ENCODE peak calls at places on chromosomes 2 and 18, in seven cellular contexts. One of them, this sample, is unnamed.

GRCh38 chr2:48694143-48694542 is 61.4 kb downstream of the LHCGR start:
- DNase-seq in neuronal stem cell: peak
- DNase-seq in IMR-90: peak
- DNase-seq in trophoblast cell: peak
- DNase-seq in mesendoderm: peak
- DNase-seq in H9: no peak
- DNase-seq in H1: peak
- DNase-seq in this sample: peak

GRCh38 chr2:184835081-184835728 is 236.9 kb downstream of the ZNF804A start:
- DNase-seq in neuronal stem cell: no peak
- DNase-seq in IMR-90: peak
- DNase-seq in H1: no peak
- DNase-seq in trophoblast cell: no peak
- DNase-seq in mesendoderm: no peak
- DNase-seq in H9: no peak
- DNase-seq in this sample: peak

GRCh38 chr2:86787701-86788100 is 3.0 kb downstream of the CD8A start:
- DNase-seq in neuronal stem cell: no peak
- DNase-seq in IMR-90: no peak
- DNase-seq in mesendoderm: peak
- DNase-seq in H1: no peak
- DNase-seq in H9: no peak
- DNase-seq in trophoblast cell: no peak
- DNase-seq in this sample: no peak

GRCh38 chr2:9392895-9393757 is 30.2 kb downstream of the ITGB1BP1 start:
- DNase-seq in H9: peak
- DNase-seq in neuronal stem cell: no peak
- DNase-seq in mesendoderm: peak
- DNase-seq in trophoblast cell: no peak
- DNase-seq in IMR-90: no peak
- DNase-seq in H1: no peak
- DNase-seq in this sample: peak

GRCh38 chr2:15964936-15965563 is 24.7 kb downstream of the MYCN start:
- DNase-seq in neuronal stem cell: no peak
- DNase-seq in trophoblast cell: no peak
- DNase-seq in H9: no peak
- DNase-seq in H1: no peak
- DNase-seq in mesendoderm: no peak
- DNase-seq in IMR-90: no peak
- DNase-seq in this sample: no peak

GRCh38 chr2:69589973-69590652 is 53.4 kb downstream of the AAK1 start:
- DNase-seq in neuronal stem cell: peak
- DNase-seq in H1: no peak
- DNase-seq in mesendoderm: no peak
- DNase-seq in H9: no peak
- DNase-seq in trophoblast cell: no peak
- DNase-seq in IMR-90: peak
- DNase-seq in this sample: no peak

GRCh38 chr18:8391068-8391467 is 218.2 kb upstream of the RAB12 start:
- DNase-seq in H1: no peak
- DNase-seq in mesendoderm: no peak
- DNase-seq in neuronal stem cell: no peak
- DNase-seq in H9: no peak
- DNase-seq in IMR-90: peak
- DNase-seq in trophoblast cell: no peak
- DNase-seq in this sample: no peak

GRCh38 chr2:227821043-227821942 is 7.7 kb downstream of the CCL20 start:
- DNase-seq in IMR-90: no peak
- DNase-seq in H1: no peak
- DNase-seq in mesendoderm: no peak
- DNase-seq in neuronal stem cell: no peak
- DNase-seq in H9: no peak
- DNase-seq in trophoblast cell: no peak
- DNase-seq in this sample: no peak

GRCh38 chr2:46656640-46657039 is 177.3 kb downstream of the TMEM247 start:
- DNase-seq in IMR-90: no peak
- DNase-seq in H1: no peak
- DNase-seq in mesendoderm: no peak
- DNase-seq in neuronal stem cell: no peak
- DNase-seq in H9: no peak
- DNase-seq in trophoblast cell: no peak
- DNase-seq in this sample: no peak

GRCh38 chr2:114937366-114937930 is 495.0 kb downstream of the DPP10 start:
- DNase-seq in H9: no peak
- DNase-seq in IMR-90: no peak
- DNase-seq in H1: no peak
- DNase-seq in neuronal stem cell: no peak
- DNase-seq in trophoblast cell: no peak
- DNase-seq in mesendoderm: no peak
- DNase-seq in this sample: no peak

GRCh38 chr2:230347659-230348305 is 20.8 kb downstream of the SP140L start:
- DNase-seq in neuronal stem cell: no peak
- DNase-seq in H1: no peak
- DNase-seq in trophoblast cell: no peak
- DNase-seq in mesendoderm: no peak
- DNase-seq in H9: no peak
- DNase-seq in IMR-90: peak
- DNase-seq in this sample: peak

GRCh38 chr2:28366496-28367282 is 26.0 kb upstream of the FOSL2 start:
- DNase-seq in neuronal stem cell: no peak
- DNase-seq in mesendoderm: peak
- DNase-seq in H9: no peak
- DNase-seq in H1: no peak
- DNase-seq in IMR-90: no peak
- DNase-seq in trophoblast cell: no peak
- DNase-seq in this sample: peak

GRCh38 chr2:227386630-227387029 is 1.1 kb downstream of the SCYGR1 start:
- DNase-seq in H1: no peak
- DNase-seq in IMR-90: no peak
- DNase-seq in H9: no peak
- DNase-seq in trophoblast cell: no peak
- DNase-seq in neuronal stem cell: no peak
- DNase-seq in mesendoderm: no peak
- DNase-seq in this sample: no peak

GRCh38 chr18:34789768-34790344 is 79.8 kb downstream of the DTNA start:
- DNase-seq in neuronal stem cell: no peak
- DNase-seq in H9: no peak
- DNase-seq in H1: no peak
- DNase-seq in trophoblast cell: no peak
- DNase-seq in mesendoderm: no peak
- DNase-seq in IMR-90: peak
- DNase-seq in this sample: no peak

GRCh38 chr2:73257425-73258125 is 23.5 kb downstream of the CCT7 start:
- DNase-seq in H1: no peak
- DNase-seq in neuronal stem cell: no peak
- DNase-seq in mesendoderm: no peak
- DNase-seq in trophoblast cell: no peak
- DNase-seq in H9: no peak
- DNase-seq in IMR-90: no peak
- DNase-seq in this sample: no peak

GRCh38 chr2:200863655-200864205 is 728 bp downstream of the CLK1 start:
- DNase-seq in H9: no peak
- DNase-seq in mesendoderm: peak
- DNase-seq in trophoblast cell: no peak
- DNase-seq in H1: no peak
- DNase-seq in IMR-90: no peak
- DNase-seq in neuronal stem cell: no peak
- DNase-seq in this sample: no peak

GRCh38 chr2:138029238-138029637 is 65.0 kb downstream of the HNMT start:
- DNase-seq in IMR-90: peak
- DNase-seq in neuronal stem cell: no peak
- DNase-seq in mesendoderm: no peak
- DNase-seq in trophoblast cell: no peak
- DNase-seq in H9: no peak
- DNase-seq in H1: no peak
- DNase-seq in this sample: no peak

GRCh38 chr2:196112408-196113039 is 43.9 kb upstream of the DNAH7 start:
- DNase-seq in neuronal stem cell: no peak
- DNase-seq in H9: no peak
- DNase-seq in IMR-90: peak
- DNase-seq in trophoblast cell: no peak
- DNase-seq in mesendoderm: peak
- DNase-seq in H1: no peak
- DNase-seq in this sample: peak

GRCh38 chr2:163711699-163712098 is 24.1 kb downstream of the FIGN start:
- DNase-seq in IMR-90: no peak
- DNase-seq in H1: no peak
- DNase-seq in H9: no peak
- DNase-seq in mesendoderm: no peak
- DNase-seq in trophoblast cell: no peak
- DNase-seq in neuronal stem cell: no peak
- DNase-seq in this sample: no peak

DNA sequence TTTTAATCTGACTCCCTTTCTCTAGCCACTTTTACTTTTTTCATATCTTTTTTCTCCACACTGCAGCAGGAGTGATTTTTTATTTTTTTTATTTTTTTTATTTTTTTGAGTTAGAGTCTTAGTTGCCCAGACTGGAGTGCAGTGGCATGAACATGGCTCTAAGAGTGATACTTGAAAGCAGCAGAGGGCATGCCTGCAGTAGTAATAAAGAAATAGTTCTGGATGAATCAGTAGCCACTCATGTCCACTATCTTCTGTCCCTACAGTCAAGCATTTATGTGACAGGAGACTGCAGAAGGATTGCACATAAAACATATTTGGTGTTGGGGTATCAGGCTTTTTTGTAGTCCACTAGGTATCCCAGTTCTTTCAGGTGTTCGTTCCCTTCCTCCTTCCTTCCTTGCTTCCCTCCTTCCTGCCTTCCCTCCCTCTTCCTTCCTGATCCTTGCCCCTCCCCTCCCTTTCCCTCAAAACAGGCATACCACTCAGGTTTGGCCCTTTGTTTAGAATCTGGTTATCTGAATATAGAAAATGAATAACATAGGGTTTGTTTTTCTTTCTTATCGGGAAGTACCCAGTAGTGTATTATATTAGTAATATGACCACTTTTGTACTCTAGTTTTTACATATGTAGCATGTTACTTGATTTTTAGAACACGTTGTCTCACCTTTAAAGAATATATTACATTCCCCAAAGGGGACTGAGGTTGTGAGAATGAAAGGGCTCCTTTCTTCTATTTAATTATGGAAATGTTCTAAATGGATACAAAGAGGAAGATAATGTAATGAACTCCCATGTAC is 23.5 kb downstream of the MIB1 start:
- DNase-seq in H1: no peak
- DNase-seq in mesendoderm: peak
- DNase-seq in IMR-90: peak
- DNase-seq in H9: no peak
- DNase-seq in neuronal stem cell: no peak
- DNase-seq in trophoblast cell: no peak
- DNase-seq in this sample: peak
- H3K4ac ChIP-seq in H1: no peak
- H3K4ac ChIP-seq in mesendoderm: no peak
- H3K4ac ChIP-seq in IMR-90: no peak
- H3K4ac ChIP-seq in H9: no peak
- H3K4ac ChIP-seq in neuronal stem cell: no peak
- H3K4ac ChIP-seq in trophoblast cell: no peak
- H3K4ac ChIP-seq in this sample: no peak

GRCh38 chr2:216717491-216717901 is 22.1 kb upstream of the IGFBP5 start:
- DNase-seq in IMR-90: no peak
- DNase-seq in neuronal stem cell: no peak
- DNase-seq in mesendoderm: peak
- DNase-seq in H1: no peak
- DNase-seq in H9: peak
- DNase-seq in trophoblast cell: no peak
- DNase-seq in this sample: no peak
- H3K4ac ChIP-seq in IMR-90: no peak
- H3K4ac ChIP-seq in neuronal stem cell: no peak
- H3K4ac ChIP-seq in mesendoderm: no peak
- H3K4ac ChIP-seq in H1: no peak
- H3K4ac ChIP-seq in H9: no peak
- H3K4ac ChIP-seq in trophoblast cell: no peak
- H3K4ac ChIP-seq in this sample: no peak

DNA sequence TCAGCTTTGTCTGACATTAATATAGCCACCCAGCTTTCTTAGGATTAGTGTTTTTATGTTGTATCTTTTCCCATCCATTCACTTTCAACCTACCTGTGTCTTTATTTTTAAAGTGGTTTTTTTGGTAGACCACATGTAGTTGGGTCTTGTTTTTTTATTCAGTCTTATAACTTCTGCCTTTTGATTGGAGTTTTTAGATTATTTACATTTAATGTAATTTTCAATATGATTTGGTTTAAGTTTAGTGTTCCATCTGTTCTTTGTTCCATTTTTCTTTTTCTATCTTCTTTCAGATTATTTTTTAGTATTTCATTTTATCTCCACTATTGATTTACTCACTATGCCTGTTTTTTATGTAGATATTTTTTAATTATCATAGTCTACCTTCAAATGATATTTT is 13.1 kb upstream of the MSTN start:
- DNase-seq in neuronal stem cell: no peak
- DNase-seq in trophoblast cell: no peak
- DNase-seq in mesendoderm: no peak
- DNase-seq in H1: no peak
- DNase-seq in IMR-90: no peak
- DNase-seq in H9: no peak
- DNase-seq in this sample: no peak
- H3K4ac ChIP-seq in neuronal stem cell: no peak
- H3K4ac ChIP-seq in trophoblast cell: no peak
- H3K4ac ChIP-seq in mesendoderm: no peak
- H3K4ac ChIP-seq in H1: no peak
- H3K4ac ChIP-seq in IMR-90: no peak
- H3K4ac ChIP-seq in H9: no peak
- H3K4ac ChIP-seq in this sample: no peak

GRCh38 chr2:126660068-126660467 is 4.1 kb downstream of the GYPC start:
- DNase-seq in mesendoderm: no peak
- DNase-seq in H9: no peak
- DNase-seq in neuronal stem cell: no peak
- DNase-seq in IMR-90: no peak
- DNase-seq in trophoblast cell: no peak
- DNase-seq in H1: no peak
- DNase-seq in this sample: no peak
- H3K4ac ChIP-seq in mesendoderm: no peak
- H3K4ac ChIP-seq in H9: no peak
- H3K4ac ChIP-seq in neuronal stem cell: no peak
- H3K4ac ChIP-seq in IMR-90: peak
- H3K4ac ChIP-seq in trophoblast cell: no peak
- H3K4ac ChIP-seq in H1: no peak
- H3K4ac ChIP-seq in this sample: peak

GRCh38 chr18:69282371-69282770 is 118.3 kb upstream of the DOK6 start:
- DNase-seq in H1: no peak
- DNase-seq in IMR-90: no peak
- DNase-seq in neuronal stem cell: no peak
- DNase-seq in mesendoderm: peak
- DNase-seq in trophoblast cell: no peak
- DNase-seq in H9: no peak
- DNase-seq in this sample: no peak
- H3K4ac ChIP-seq in H1: no peak
- H3K4ac ChIP-seq in IMR-90: no peak
- H3K4ac ChIP-seq in neuronal stem cell: no peak
- H3K4ac ChIP-seq in mesendoderm: no peak
- H3K4ac ChIP-seq in trophoblast cell: no peak
- H3K4ac ChIP-seq in H9: no peak
- H3K4ac ChIP-seq in this sample: no peak

This sample was measured in mesenchymal stem cell.